ENCODE peak calls at places on chromosomes 12 and 14, in eight cellular contexts. Z is Caco-2; S is endodermal cell; P is mesendoderm; C is CD8-positive, alpha-beta T cell; M is adrenal gland; X is upper lobe of right lung; L is psoas muscle. V is an unnamed sample. For H3K27me3 and H3K36me3, the result is how much of the 10 kb centered on the place peaks cover.

GRCh38 chr14:49766839-49767238 is 1.1 kb upstream of the KLHDC2 start:
- DNase-seq in S (peak), M (peak), Z (no peak), X (no peak), L (no peak), P (peak), C (no peak), V (peak)

GRCh38 chr12:32140867-32141266 is 34.2 kb downstream of the BICD1 start:
- DNase-seq in L (no peak), X (no peak), P (no peak), C (no peak), M (no peak), Z (no peak), S (no peak), V (no peak)

GRCh38 chr12:88299567-88300101 is 157.5 kb downstream of the TMTC3 start:
- DNase-seq in L (no peak), Z (no peak), X (no peak), P (no peak), M (peak), S (no peak), C (no peak), V (no peak)

GRCh38 chr14:95477411-95478089 is 38.9 kb downstream of the SYNE3 start:
- DNase-seq in C (no peak), M (no peak), X (no peak), S (no peak), L (no peak), Z (no peak), P (no peak), V (no peak)

GRCh38 chr14:65184032-65184764 is 81.9 kb upstream of the MAX start:
- DNase-seq in X (no peak), C (no peak), Z (no peak), M (no peak), P (peak), S (no peak), L (no peak), V (peak)

GRCh38 chr12:4049566-4050080 is 176.4 kb upstream of the PARP11 start:
- DNase-seq in C (no peak), Z (no peak), L (no peak), M (no peak), P (no peak), S (peak), X (no peak), V (no peak)

GRCh38 chr14:58572092-58572853 is 65.5 kb upstream of the DACT1 start:
- DNase-seq in X (no peak), M (no peak), S (no peak), Z (no peak), C (no peak), P (peak), L (no peak), V (peak)

GRCh38 chr12:104596876-104597833 is 140.4 kb downstream of the CHST11 start:
- DNase-seq in X (no peak), Z (no peak), P (peak), S (no peak), L (no peak), C (no peak), M (no peak), V (no peak)

GRCh38 chr12:45273717-45274271 is 57.9 kb downstream of the ANO6 start:
- DNase-seq in P (peak), S (no peak), L (peak), X (no peak), M (peak), C (no peak), Z (peak), V (no peak)

GRCh38 chr12:42097971-42098370 is 46.7 kb downstream of the GXYLT1 start:
- DNase-seq in S (no peak), P (no peak), X (no peak), L (no peak), M (no peak), Z (no peak), C (no peak), V (no peak)

GRCh38 chr12:113398346-113399290 is 5.1 kb downstream of the SDS start:
- DNase-seq in X (no peak), C (no peak), S (no peak), L (no peak), Z (no peak), M (no peak), P (no peak), V (no peak)

GRCh38 chr12:93336344-93336743 is 41.4 kb upstream of the NUDT4 start:
- DNase-seq in M (no peak), S (no peak), X (no peak), C (no peak), Z (no peak), P (peak), L (no peak), V (no peak)

DNA sequence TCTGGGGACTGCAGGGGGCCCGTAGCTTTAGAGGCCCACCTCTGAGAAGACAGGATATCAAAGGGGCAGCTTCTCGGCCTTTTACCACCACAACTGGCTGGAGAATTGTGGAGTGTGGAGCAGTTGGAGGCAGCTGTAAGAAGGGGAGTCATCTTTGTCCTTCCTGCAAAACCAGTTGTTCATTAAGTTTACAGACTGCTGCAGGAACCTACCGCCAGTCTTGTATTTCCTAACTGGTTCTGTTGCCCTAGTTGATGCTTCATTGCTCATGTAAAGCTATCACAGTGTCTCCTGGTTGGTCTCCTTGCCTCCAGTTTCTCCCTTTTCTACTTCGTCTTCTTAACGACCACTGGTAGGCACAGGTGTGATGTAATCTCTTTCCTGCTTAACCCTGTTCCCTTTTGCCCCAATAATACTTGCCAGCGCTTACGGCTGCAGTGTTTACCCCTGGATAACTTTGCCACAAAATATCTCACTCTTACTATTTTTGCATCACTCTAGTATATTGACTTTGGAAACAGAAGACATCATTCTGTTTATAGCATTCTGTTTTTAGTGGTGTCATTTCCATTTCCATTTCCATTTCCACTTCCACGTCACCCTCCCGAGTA is 11.9 kb downstream of the ESPL1 start:
- DNase-seq in X (no peak), Z (no peak), M (no peak), P (no peak), C (no peak), L (no peak), S (no peak), V (no peak)
- H3K4me3 ChIP-seq in X (no peak), Z (no peak), M (no peak), P (no peak), C (no peak), L (no peak), S (no peak), V (no peak)

DNA sequence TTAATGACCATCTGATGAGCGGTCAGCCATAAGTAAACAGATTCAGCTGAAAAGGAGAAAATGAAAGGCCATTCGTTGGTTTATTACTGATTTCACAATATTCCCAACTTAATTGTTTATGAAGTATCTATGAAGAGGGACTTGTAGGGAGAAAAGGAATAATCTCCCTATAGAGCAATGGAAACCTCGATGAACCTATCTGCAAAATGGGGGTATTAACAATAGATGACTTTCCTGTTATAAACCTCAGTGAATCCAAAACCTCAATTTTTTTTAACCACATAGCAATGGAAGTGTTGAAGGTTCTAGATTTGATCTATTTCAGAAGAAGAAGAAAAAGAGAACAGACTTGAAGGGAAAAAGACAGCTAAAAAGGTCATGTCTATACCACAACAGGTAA is 2.0 kb downstream of the WIF1 start:
- DNase-seq in X (no peak), P (no peak), M (no peak), Z (no peak), L (no peak), C (no peak), S (no peak), V (no peak)
- H3K27me3 ChIP-seq in X (half or more), P (under half), M (half or more), Z (under half), L (half or more), C (under half), S (half or more), V (under half)

GRCh38 chr14:24185015-24185414 is 3.6 kb downstream of the IPO4 start:
- DNase-seq in P (no peak), S (no peak), M (no peak), Z (no peak), X (no peak), L (no peak), C (no peak), V (no peak)
- H3K36me3 ChIP-seq in P (under half), S (half or more), M (under half), Z (under half), X (half or more), L (under half), C (under half), V (under half)

GRCh38 chr12:132834181-132834711 is 5.6 kb upstream of the GOLGA3 start:
- DNase-seq in L (no peak), X (no peak), Z (no peak), P (no peak), C (no peak), S (no peak), M (no peak), V (no peak)
- H3K4me3 ChIP-seq in L (no peak), X (no peak), Z (no peak), P (no peak), C (peak), S (no peak), M (no peak), V (no peak)

DNA sequence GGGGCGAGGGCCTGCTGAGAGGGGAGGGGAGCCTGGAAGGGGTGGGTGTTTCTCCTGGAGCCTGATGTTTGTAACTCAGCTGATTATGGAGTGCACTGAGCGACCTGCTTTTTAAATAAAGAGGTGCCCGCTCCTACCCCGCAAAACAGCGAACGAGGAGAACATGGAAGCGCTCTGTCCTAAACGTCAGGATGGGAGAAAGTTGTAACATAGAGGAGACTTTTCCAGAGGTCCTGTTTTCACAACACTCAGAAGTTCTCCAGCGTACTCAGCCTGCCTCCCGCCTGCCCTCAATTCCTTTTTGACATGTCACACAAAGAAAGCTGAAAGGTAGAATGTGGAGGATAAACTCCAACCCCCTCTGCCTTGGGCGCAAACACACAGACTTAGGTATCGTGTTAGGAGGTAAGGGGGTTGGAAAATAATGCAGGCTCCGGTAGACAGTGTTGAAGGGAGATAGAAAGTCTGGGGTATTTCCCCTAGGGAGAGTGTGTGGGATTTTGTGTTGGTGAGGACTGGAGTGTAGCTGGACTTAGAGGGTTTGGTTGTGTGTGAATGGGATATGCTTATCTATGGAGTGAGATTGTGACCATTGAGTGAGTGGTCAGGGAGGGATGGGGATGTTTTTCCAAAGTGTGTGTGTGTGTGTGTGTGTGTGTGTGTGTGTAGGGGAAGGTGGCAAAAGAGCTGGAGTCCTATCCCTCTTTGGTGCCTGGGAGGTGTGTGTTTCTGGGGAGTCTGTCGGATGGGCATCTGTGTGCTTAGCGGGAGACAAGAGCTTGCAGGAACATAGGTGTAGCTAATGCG is 2.1 kb downstream of the NTF3 start:
- DNase-seq in M (no peak), S (peak), P (peak), Z (no peak), L (no peak), C (no peak), X (no peak), V (no peak)
- H3K27me3 ChIP-seq in M (under half), S (half or more), P (under half), Z (under half), L (half or more), C (under half), X (half or more), V (half or more)

DNA sequence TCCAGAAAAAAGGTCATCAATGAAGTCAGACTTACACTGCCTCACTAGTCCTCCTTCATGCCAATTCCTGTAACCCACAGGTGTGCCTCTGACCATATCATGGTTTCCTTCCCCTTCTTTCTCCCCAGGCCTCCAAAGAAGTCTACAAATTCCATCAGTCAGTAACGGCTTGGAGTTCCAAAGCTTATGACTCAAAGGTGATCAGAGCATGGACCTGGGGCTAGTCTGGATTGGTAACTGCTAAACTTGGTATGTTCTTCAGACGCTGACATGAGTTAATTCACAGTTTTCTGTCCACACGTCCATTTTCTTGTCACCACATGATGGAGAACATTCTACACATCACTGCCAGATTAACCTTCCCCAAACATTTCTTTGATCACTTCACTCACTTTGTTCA is 560.4 kb downstream of the ETNK1 start:
- DNase-seq in L (no peak), P (no peak), C (no peak), M (no peak), Z (no peak), X (no peak), S (no peak), V (no peak)
- H3K36me3 ChIP-seq in L (under half), P (under half), C (under half), M (under half), Z (under half), X (under half), S (under half), V (under half)

GRCh38 chr12:122893208-122894151 is 2.4 kb downstream of the VPS37B start:
- DNase-seq in X (no peak), C (no peak), M (no peak), S (no peak), L (no peak), Z (no peak), P (no peak), V (no peak)
- H3K4me3 ChIP-seq in X (peak), C (peak), M (no peak), S (peak), L (peak), Z (no peak), P (no peak), V (no peak)

GRCh38 chr12:53937099-53937498 is 1.5 kb upstream of the HOXC13 start:
- DNase-seq in S (no peak), X (no peak), P (no peak), C (no peak), Z (no peak), L (no peak), M (no peak), V (no peak)
- H3K27me3 ChIP-seq in S (half or more), X (half or more), P (half or more), C (half or more), Z (under half), L (half or more), M (half or more), V (half or more)

GRCh38 chr12:27001663-27002062 is 12.5 kb downstream of the TM7SF3 start:
- DNase-seq in S (no peak), Z (no peak), L (no peak), P (no peak), C (no peak), X (no peak), M (no peak), V (no peak)
- H3K36me3 ChIP-seq in S (under half), Z (under half), L (under half), P (under half), C (under half), X (under half), M (under half), V (under half)

GRCh38 chr14:75144944-75145343 is 18.1 kb upstream of the NEK9 start:
- DNase-seq in S (no peak), X (no peak), L (no peak), M (no peak), Z (no peak), C (no peak), P (no peak), V (no peak)

GRCh38 chr14:75150150-75150549 is 23.3 kb upstream of the NEK9 start:
- DNase-seq in C (no peak), L (no peak), X (no peak), P (no peak), Z (no peak), S (no peak), M (no peak), V (no peak)

GRCh38 chr14:75142494-75142893 is 15.6 kb upstream of the NEK9 start:
- DNase-seq in C (no peak), Z (no peak), M (no peak), P (no peak), L (no peak), S (no peak), X (no peak), V (no peak)

GRCh38 chr14:75143761-75144527 is 17.1 kb upstream of the NEK9 start:
- DNase-seq in L (no peak), S (no peak), X (no peak), M (no peak), C (no peak), Z (no peak), P (no peak), V (no peak)

GRCh38 chr14:75147423-75148071 is 20.7 kb upstream of the NEK9 start:
- DNase-seq in L (peak), C (no peak), P (peak), X (peak), Z (peak), M (peak), S (peak), V (peak)
- H3K4me3 ChIP-seq in L (no peak), C (no peak), P (no peak), X (peak), Z (no peak), M (peak), S (no peak), V (no peak)

V was measured in H7.